ENCODE peak calls at places on chromosomes 11 and 22, in four cellular contexts. One of them, this sample, is unnamed. For H3K27me3 and H3K4me1, the result is how much of the 10 kb centered on the place peaks cover.

GRCh38 chr11:97754976-97755375 is 1265.8 kb upstream of the CNTN5 start:
- DNase-seq in spleen: no peak
- DNase-seq in cardiac muscle cell: no peak
- DNase-seq in neural progenitor cell: peak
- DNase-seq in this sample: no peak

GRCh38 chr11:110907629-110908028 is 195.4 kb upstream of the ARHGAP20 start:
- DNase-seq in neural progenitor cell: no peak
- DNase-seq in spleen: no peak
- DNase-seq in cardiac muscle cell: peak
- DNase-seq in this sample: no peak

GRCh38 chr22:37804886-37805857 is 2.6 kb upstream of the GCAT start:
- DNase-seq in spleen: peak
- DNase-seq in neural progenitor cell: peak
- DNase-seq in cardiac muscle cell: peak
- DNase-seq in this sample: peak

GRCh38 chr11:13074714-13075464 is 65.8 kb downstream of the RASSF10 start:
- DNase-seq in spleen: no peak
- DNase-seq in cardiac muscle cell: no peak
- DNase-seq in neural progenitor cell: no peak
- DNase-seq in this sample: no peak

GRCh38 chr11:10314199-10315072 is 9.6 kb downstream of the ADM start:
- DNase-seq in cardiac muscle cell: peak
- DNase-seq in spleen: no peak
- DNase-seq in neural progenitor cell: peak
- DNase-seq in this sample: no peak

GRCh38 chr22:35301370-35301874 is 1.7 kb downstream of the TOM1 start:
- DNase-seq in neural progenitor cell: no peak
- DNase-seq in spleen: peak
- DNase-seq in cardiac muscle cell: peak
- DNase-seq in this sample: peak

GRCh38 chr22:36300396-36301212 is 47.7 kb downstream of the APOL1 start:
- DNase-seq in cardiac muscle cell: no peak
- DNase-seq in neural progenitor cell: no peak
- DNase-seq in spleen: no peak
- DNase-seq in this sample: peak

GRCh38 chr11:14638561-14638960 is 5.0 kb upstream of the PDE3B start:
- DNase-seq in cardiac muscle cell: peak
- DNase-seq in neural progenitor cell: no peak
- DNase-seq in spleen: no peak
- DNase-seq in this sample: no peak

GRCh38 chr11:15569626-15570025 is 454.9 kb downstream of the INSC start:
- DNase-seq in neural progenitor cell: no peak
- DNase-seq in spleen: no peak
- DNase-seq in cardiac muscle cell: peak
- DNase-seq in this sample: no peak

GRCh38 chr11:12269104-12269441 is 108.3 kb upstream of the PARVA start:
- DNase-seq in neural progenitor cell: no peak
- DNase-seq in cardiac muscle cell: peak
- DNase-seq in spleen: no peak
- DNase-seq in this sample: no peak

GRCh38 chr11:75305993-75306392 is 45.5 kb downstream of the ARRB1 start:
- DNase-seq in cardiac muscle cell: no peak
- DNase-seq in spleen: no peak
- DNase-seq in neural progenitor cell: no peak
- DNase-seq in this sample: no peak

GRCh38 chr11:129102756-129103155 is 89.4 kb downstream of the ARHGAP32 start:
- DNase-seq in cardiac muscle cell: no peak
- DNase-seq in neural progenitor cell: no peak
- DNase-seq in spleen: no peak
- DNase-seq in this sample: no peak

GRCh38 chr11:9004310-9004945 is 627 bp upstream of the NRIP3 start:
- DNase-seq in cardiac muscle cell: no peak
- DNase-seq in spleen: peak
- DNase-seq in neural progenitor cell: peak
- DNase-seq in this sample: peak

GRCh38 chr11:112321521-112322172 is 61.0 kb upstream of the PLET1 start:
- DNase-seq in cardiac muscle cell: peak
- DNase-seq in spleen: no peak
- DNase-seq in neural progenitor cell: no peak
- DNase-seq in this sample: peak

GRCh38 chr22:35376728-35377472 is 4.0 kb upstream of the HMOX1 start:
- DNase-seq in cardiac muscle cell: peak
- DNase-seq in spleen: peak
- DNase-seq in neural progenitor cell: peak
- DNase-seq in this sample: peak

GRCh38 chr11:111417766-111418435 is 38.8 kb upstream of the POU2AF1 start:
- DNase-seq in neural progenitor cell: no peak
- DNase-seq in cardiac muscle cell: peak
- DNase-seq in spleen: peak
- DNase-seq in this sample: no peak

GRCh38 chr11:111395749-111396148 is 16.7 kb upstream of the POU2AF1 start:
- DNase-seq in cardiac muscle cell: no peak
- DNase-seq in spleen: peak
- DNase-seq in neural progenitor cell: no peak
- DNase-seq in this sample: no peak

GRCh38 chr11:68825603-68826002 is 16.1 kb downstream of the CPT1A start:
- DNase-seq in cardiac muscle cell: no peak
- DNase-seq in neural progenitor cell: peak
- DNase-seq in spleen: peak
- DNase-seq in this sample: peak

GRCh38 chr11:65095427-65095826 is 587 bp upstream of the VPS51 start:
- DNase-seq in neural progenitor cell: no peak
- DNase-seq in spleen: no peak
- DNase-seq in cardiac muscle cell: no peak
- DNase-seq in this sample: no peak

GRCh38 chr11:62555464-62556092 is 9.0 kb upstream of the AHNAK start:
- DNase-seq in spleen: no peak
- DNase-seq in neural progenitor cell: peak
- DNase-seq in cardiac muscle cell: no peak
- DNase-seq in this sample: no peak

GRCh38 chr22:22348127-22348814 is 103.7 kb downstream of the VPREB1 start:
- DNase-seq in spleen: no peak
- DNase-seq in cardiac muscle cell: no peak
- DNase-seq in neural progenitor cell: peak
- DNase-seq in this sample: no peak

GRCh38 chr11:92332986-92333385 is 108.4 kb downstream of the FAT3 start:
- DNase-seq in cardiac muscle cell: no peak
- DNase-seq in neural progenitor cell: no peak
- DNase-seq in spleen: no peak
- DNase-seq in this sample: no peak

GRCh38 chr11:45412033-45412432 is 125.9 kb upstream of the SYT13 start:
- DNase-seq in neural progenitor cell: no peak
- DNase-seq in spleen: no peak
- DNase-seq in cardiac muscle cell: peak
- DNase-seq in this sample: peak

GRCh38 chr11:40567392-40567791 is 892.1 kb downstream of the LRRC4C start:
- DNase-seq in spleen: no peak
- DNase-seq in neural progenitor cell: no peak
- DNase-seq in cardiac muscle cell: no peak
- DNase-seq in this sample: no peak
- H3K27me3 ChIP-seq in spleen: under half
- H3K27me3 ChIP-seq in neural progenitor cell: under half
- H3K27me3 ChIP-seq in cardiac muscle cell: under half
- H3K27me3 ChIP-seq in this sample: under half

GRCh38 chr11:67026941-67027340 is 4.0 kb downstream of the SYT12 start:
- DNase-seq in spleen: no peak
- DNase-seq in cardiac muscle cell: no peak
- DNase-seq in neural progenitor cell: no peak
- DNase-seq in this sample: no peak

GRCh38 chr11:67027483-67027930 is 4.6 kb downstream of the SYT12 start:
- DNase-seq in neural progenitor cell: no peak
- DNase-seq in cardiac muscle cell: no peak
- DNase-seq in spleen: no peak
- DNase-seq in this sample: no peak

GRCh38 chr11:67024410-67024809 is 1.5 kb downstream of the SYT12 start:
- DNase-seq in spleen: no peak
- DNase-seq in neural progenitor cell: no peak
- DNase-seq in cardiac muscle cell: no peak
- DNase-seq in this sample: no peak

GRCh38 chr11:67024966-67025365 is 2.0 kb downstream of the SYT12 start:
- DNase-seq in neural progenitor cell: no peak
- DNase-seq in spleen: no peak
- DNase-seq in cardiac muscle cell: no peak
- DNase-seq in this sample: no peak

DNA sequence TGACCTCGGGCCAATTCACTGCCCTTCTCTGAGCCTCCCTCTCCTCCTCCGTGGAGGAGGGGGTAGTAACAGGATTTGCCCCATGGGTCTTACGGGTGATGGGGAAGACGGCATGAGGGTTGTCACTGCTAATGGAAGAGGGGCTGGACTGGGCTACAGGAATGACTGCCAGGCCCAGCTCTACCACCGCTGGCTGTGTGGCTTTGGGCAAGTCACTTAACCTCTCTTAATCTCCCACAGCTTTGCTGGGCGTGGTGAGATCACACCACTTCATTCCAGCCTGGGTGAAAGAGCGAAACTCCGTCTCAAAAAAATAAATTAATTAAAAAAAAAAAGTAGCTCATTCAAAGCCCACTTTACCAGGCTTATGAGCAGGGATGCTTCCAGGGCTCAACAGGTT is 2.8 kb downstream of the SYT12 start:
- DNase-seq in neural progenitor cell: no peak
- DNase-seq in cardiac muscle cell: no peak
- DNase-seq in spleen: no peak
- DNase-seq in this sample: no peak
- H3K4me1 ChIP-seq in neural progenitor cell: under half
- H3K4me1 ChIP-seq in cardiac muscle cell: under half
- H3K4me1 ChIP-seq in spleen: under half
- H3K4me1 ChIP-seq in this sample: under half

DNA sequence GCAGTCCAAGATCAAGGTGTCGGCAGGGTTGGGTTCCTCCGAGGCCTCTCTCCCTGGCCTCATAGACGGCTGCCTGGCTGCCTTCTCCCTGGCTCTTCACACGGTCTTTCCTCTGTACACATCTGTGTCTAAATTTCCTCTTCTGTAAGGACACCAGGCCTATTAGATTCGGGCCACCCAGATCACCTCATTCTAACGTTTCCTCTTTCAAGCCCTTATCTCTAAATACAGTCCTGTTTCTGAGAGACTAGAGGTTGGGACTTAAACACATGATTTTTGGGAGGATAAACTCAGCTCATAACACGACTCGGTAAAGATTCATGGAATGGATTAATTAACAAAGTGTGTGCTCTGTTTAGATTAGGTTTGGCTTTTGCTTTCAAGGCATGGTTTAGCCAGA is 136.0 kb upstream of the SORL1-AS1 start:
- DNase-seq in cardiac muscle cell: no peak
- DNase-seq in spleen: no peak
- DNase-seq in neural progenitor cell: no peak
- DNase-seq in this sample: no peak
- H3K27me3 ChIP-seq in cardiac muscle cell: under half
- H3K27me3 ChIP-seq in spleen: under half
- H3K27me3 ChIP-seq in neural progenitor cell: under half
- H3K27me3 ChIP-seq in this sample: under half

DNA sequence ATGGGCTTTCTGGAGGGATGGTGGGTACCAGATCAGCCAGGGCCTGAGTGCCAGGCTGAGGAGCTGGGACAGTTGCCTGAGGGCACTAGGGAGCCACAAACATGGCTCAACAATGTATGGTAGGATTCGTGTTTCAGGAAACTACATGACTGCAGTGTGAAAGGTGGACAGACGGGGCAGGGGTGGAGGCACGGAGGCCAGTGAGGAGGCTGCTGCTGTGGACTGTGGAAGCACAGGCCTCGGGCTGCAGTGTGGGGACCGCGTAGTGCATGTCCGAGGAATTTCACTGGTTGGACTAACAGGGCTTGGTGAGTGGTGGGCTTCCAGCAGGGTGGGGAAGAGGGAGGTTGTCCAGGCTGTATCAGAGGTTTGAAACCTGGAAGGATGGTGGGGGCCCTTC is 7.8 kb downstream of the P2RY2 start:
- DNase-seq in cardiac muscle cell: no peak
- DNase-seq in neural progenitor cell: peak
- DNase-seq in spleen: no peak
- DNase-seq in this sample: peak
- H3K4me1 ChIP-seq in cardiac muscle cell: under half
- H3K4me1 ChIP-seq in neural progenitor cell: under half
- H3K4me1 ChIP-seq in spleen: under half
- H3K4me1 ChIP-seq in this sample: under half

GRCh38 chr11:120170741-120171261 is 32.9 kb upstream of the TRIM29 start:
- DNase-seq in neural progenitor cell: no peak
- DNase-seq in cardiac muscle cell: no peak
- DNase-seq in spleen: no peak
- DNase-seq in this sample: peak
- H3K27me3 ChIP-seq in neural progenitor cell: half or more
- H3K27me3 ChIP-seq in cardiac muscle cell: half or more
- H3K27me3 ChIP-seq in spleen: under half
- H3K27me3 ChIP-seq in this sample: under half

DNA sequence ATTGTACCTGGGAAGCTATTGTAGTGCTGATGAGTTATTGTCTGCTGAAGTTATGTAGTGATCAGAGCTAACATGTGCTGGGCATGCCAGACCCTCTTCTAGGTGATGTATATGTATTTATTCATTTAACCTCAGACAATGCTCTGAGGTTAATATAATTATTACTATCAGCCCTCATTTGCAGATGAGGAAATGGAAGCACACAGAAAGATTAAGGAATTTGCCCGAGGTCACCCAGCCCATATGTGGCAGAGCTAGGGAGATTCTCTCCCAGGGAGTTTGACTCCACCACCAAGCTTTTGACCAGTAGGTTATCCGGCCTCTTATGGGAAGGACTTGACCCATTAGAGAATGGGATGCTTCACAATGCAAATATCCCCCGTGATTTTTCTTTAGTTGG is 114.2 kb upstream of the NAV2 start:
- DNase-seq in cardiac muscle cell: no peak
- DNase-seq in neural progenitor cell: no peak
- DNase-seq in spleen: no peak
- DNase-seq in this sample: no peak
- H3K4me1 ChIP-seq in cardiac muscle cell: under half
- H3K4me1 ChIP-seq in neural progenitor cell: under half
- H3K4me1 ChIP-seq in spleen: under half
- H3K4me1 ChIP-seq in this sample: under half

This sample was measured in upper lobe of right lung.